ENCODE peak calls at places on chromosome 6, in seven cellular contexts. X, Q, V, B, G, S and W are unnamed samples. For H3K36me3, the result is how much of the 10 kb centered on the place peaks cover.

GRCh38 chr6:105753184-105754097 is 332.7 kb upstream of the PRDM1 start:
- DNase-seq in G (no peak), S (peak), B (peak), Q (no peak), V (peak), X (no peak), W (no peak)

GRCh38 chr6:115783402-115784061 is 277.2 kb downstream of the FRK start:
- DNase-seq in V (peak), Q (no peak), S (no peak), G (no peak), B (no peak), X (no peak), W (no peak)

GRCh38 chr6:8070718-8071117 is 6.5 kb upstream of the BLOC1S5 start:
- DNase-seq in G (no peak), X (no peak), B (no peak), V (no peak), Q (no peak), S (no peak), W (no peak)

GRCh38 chr6:44534291-44534690 is 146.8 kb downstream of the CDC5L start:
- DNase-seq in X (no peak), Q (no peak), V (no peak), B (no peak), G (no peak), S (no peak), W (no peak)

GRCh38 chr6:46719099-46719498 is 16.1 kb downstream of the PLA2G7 start:
- DNase-seq in G (no peak), X (no peak), Q (no peak), V (peak), B (peak), S (no peak), W (peak)

GRCh38 chr6:125867483-125867935 is 76.7 kb downstream of the NCOA7 start:
- DNase-seq in Q (no peak), B (peak), G (no peak), X (no peak), S (peak), V (peak), W (peak)

GRCh38 chr6:134589512-134589911 is 271.6 kb upstream of the SGK1 start:
- DNase-seq in X (no peak), S (no peak), G (no peak), B (peak), V (peak), Q (no peak), W (peak)

GRCh38 chr6:145539831-145540230 is 195.5 kb downstream of the EPM2A start:
- DNase-seq in B (peak), G (no peak), Q (no peak), X (no peak), V (peak), S (no peak), W (no peak)

DNA sequence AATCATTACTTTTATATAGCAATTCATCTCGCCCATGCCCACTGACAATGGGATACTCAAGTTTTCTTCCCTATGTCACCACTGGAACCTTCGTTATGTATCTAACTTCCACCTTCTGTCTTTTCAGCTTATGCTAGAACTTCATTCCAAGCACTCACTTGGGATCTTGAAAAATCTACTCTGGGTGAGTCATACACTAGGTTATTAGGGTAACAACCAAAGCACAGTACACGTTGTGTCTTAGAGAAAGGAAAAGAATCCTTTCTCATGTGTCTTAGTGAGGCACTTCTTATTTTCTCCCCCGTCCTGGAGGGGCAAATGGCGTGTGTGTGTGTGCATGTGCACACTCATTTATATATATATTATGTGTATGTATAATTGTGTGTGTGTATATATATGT is 18.3 kb upstream of the FAM162B start:
- DNase-seq in G (no peak), X (no peak), V (peak), Q (no peak), S (no peak), B (peak), W (no peak)
- H3K4me3 ChIP-seq in G (no peak), X (no peak), V (no peak), Q (no peak), S (no peak), B (no peak), W (no peak)

DNA sequence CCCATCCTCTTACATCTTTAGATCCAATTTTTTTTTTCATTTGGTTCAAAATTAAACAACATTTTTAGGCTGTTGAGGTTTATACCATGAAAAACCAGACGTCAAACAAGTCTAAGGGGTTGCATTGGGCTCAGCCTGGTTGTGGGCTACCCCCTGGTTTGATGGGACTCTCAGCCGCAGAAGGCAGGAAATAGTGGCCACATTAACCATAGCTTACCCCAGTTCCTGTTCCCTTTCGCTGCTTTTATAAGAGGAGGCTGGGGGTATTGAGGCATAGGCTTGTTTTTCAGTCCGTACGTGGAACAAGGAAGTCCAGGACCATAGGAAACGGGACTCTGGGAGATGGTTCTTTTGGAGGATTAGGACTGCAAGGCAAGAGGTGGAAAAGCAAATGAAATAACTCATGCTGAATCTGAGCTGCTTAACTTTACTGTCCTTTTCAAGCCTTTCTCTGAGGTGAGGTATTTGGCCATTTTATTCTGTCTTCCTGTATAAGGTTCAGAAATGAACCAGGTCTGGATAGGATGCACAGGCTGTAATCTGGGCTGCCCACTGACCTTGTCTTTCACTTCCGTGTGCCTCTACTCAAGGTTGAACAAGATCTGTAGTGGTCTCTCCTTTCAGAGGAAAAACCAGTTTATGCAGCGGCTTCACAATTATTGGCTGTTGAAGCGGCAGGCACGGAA is 7.7 kb downstream of the BRPF3 start:
- DNase-seq in X (no peak), S (no peak), B (no peak), G (no peak), Q (no peak), V (no peak), W (no peak)
- H3K36me3 ChIP-seq in X (half or more), S (under half), B (half or more), G (under half), Q (under half), V (under half), W (under half)

GRCh38 chr6:159380104-159380503 is 210.9 kb downstream of the FNDC1 start:
- DNase-seq in B (no peak), V (no peak), G (no peak), S (no peak), Q (no peak), X (no peak), W (no peak)
- TF ChIP-seq CTCF in B (no peak), V (no peak), G (no peak), S (no peak), Q (no peak), X (no peak), W (no peak)

DNA sequence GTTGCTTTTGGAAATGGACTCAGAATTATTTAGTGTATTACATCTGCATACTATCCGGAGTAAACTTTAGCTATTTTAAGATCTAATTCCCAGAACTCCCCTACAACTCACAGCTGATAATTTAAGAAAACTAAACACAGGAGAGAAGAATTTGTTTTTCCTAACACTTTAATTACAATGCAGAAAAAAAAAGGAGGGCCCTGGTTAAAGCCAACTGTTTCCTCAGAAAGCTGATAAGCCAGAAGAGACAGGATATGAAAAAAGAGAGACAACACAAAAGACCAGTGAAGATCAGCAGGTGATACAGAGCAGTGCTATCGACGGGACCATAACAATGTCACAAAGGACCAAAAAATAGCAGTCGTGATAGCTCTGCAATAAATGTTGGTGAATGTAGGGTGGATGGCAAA is 5.8 kb downstream of the IFNGR1 start:
- DNase-seq in X (no peak), Q (no peak), B (no peak), V (no peak), G (no peak), S (no peak), W (no peak)
- H3K4me3 ChIP-seq in X (peak), Q (no peak), B (no peak), V (peak), G (no peak), S (no peak), W (no peak)

DNA sequence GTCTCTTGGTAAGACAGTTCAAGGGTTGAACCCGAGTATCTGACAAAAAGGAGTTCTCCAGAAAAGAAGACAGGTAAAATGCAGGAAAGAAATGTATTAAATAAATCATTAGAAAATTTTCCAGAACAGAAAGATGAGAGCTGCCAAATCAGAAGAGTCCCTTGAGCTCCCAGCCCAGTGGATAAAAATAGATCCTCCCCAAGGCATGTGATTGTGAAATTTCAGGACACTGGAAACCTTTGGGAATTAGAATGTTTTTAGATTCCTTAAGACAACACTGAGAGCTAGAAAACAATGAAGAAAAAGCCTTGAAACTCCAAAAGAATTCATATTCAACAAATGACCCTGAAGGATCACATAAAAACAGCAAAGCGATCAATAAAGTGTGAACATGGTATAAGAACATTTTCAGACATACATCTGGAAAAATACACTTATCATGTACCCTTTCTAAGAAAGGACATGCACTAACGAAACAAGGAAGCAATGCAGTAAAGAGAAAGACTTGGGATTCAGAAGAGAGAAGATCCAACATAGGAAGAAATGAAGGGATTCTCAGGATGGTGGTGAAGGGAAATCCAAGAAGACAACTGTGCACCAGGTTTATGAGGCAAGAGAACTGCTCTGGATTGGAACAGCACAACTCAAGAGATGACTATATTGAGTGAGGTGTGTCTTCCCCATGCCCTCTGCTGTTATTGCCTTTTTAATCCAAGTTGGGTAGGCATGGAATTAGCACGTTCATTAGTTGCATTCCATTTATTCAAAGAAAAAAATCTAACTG is 390.4 kb downstream of the SYNE1 start:
- DNase-seq in B (peak), V (peak), Q (no peak), G (no peak), X (peak), S (no peak), W (no peak)
- H3K36me3 ChIP-seq in B (under half), V (under half), Q (under half), G (under half), X (half or more), S (under half), W (under half)

DNA sequence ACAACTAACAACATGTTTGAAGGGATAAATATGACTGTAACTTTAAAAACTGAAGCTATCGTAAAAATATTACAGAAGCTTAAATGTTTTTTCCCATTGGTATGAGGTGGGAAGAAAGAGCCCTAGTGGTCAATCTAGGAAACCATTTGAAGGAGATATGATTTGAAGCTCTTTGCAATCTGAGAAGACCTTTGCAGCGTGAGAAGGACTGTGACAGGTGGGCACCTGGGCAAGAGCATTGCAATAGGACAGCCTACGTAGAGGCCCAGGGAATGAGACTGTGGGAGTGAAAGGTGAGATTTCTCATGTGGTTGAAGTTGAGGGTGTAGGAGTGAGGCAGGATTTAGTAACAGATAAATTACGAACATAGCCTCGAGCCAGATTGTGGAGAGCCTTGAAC is 108.0 kb upstream of the PDE7B start:
- DNase-seq in Q (no peak), V (no peak), S (no peak), X (no peak), G (no peak), B (no peak), W (no peak)
- TF ChIP-seq CTCF in Q (no peak), V (no peak), S (peak), X (no peak), G (no peak), B (no peak), W (no peak)

GRCh38 chr6:17986656-17987575 is 519 bp downstream of the KIF13A start:
- DNase-seq in S (peak), V (peak), Q (peak), X (peak), B (peak), G (peak), W (no peak)

GRCh38 chr6:17984822-17985660 is 2.4 kb downstream of the KIF13A start:
- DNase-seq in S (no peak), G (no peak), X (no peak), Q (no peak), B (peak), V (peak), W (no peak)

GRCh38 chr6:17985934-17986655 is 1.3 kb downstream of the KIF13A start:
- DNase-seq in S (no peak), B (no peak), X (no peak), V (no peak), G (no peak), Q (no peak), W (no peak)

GRCh38 chr6:17984399-17984798 is 3.0 kb downstream of the KIF13A start:
- DNase-seq in G (no peak), V (peak), B (no peak), X (no peak), S (no peak), Q (no peak), W (no peak)

GRCh38 chr6:17983712-17984111 is 3.7 kb downstream of the KIF13A start:
- DNase-seq in X (no peak), Q (no peak), V (no peak), G (no peak), S (no peak), B (no peak), W (no peak)
- H3K4me3 ChIP-seq in X (no peak), Q (no peak), V (no peak), G (no peak), S (no peak), B (no peak), W (no peak)

DNA sequence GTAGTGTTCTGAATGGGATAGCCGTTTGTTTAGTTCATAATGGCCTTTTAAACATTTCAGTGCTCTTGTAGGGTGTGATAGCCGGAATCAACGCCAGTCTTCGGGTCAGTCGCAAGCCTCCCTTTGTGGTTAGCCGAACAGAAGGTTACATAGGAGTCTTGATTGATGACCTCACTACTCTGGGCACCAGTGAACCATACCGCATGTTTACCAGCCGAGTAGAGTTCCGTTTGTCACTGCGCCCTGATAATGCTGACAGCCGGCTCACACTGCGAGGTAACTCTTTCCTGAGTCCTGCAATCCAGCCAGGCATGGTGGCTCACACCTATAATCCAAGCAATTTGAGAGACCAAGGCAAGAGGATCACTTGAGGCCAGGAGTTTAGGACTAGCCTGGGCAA is 20.4 kb downstream of the MTO1 start:
- DNase-seq in X (no peak), S (no peak), Q (no peak), G (no peak), B (no peak), V (no peak), W (no peak)
- H3K36me3 ChIP-seq in X (half or more), S (under half), Q (under half), G (half or more), B (under half), V (under half), W (under half)

GRCh38 chr6:166772518-166772917 is 145.5 kb upstream of the RPS6KA2 start:
- DNase-seq in Q (no peak), V (no peak), X (no peak), G (no peak), B (no peak), S (no peak), W (no peak)
- TF ChIP-seq CTCF in Q (no peak), V (no peak), X (no peak), G (no peak), B (no peak), S (peak), W (peak)

DNA sequence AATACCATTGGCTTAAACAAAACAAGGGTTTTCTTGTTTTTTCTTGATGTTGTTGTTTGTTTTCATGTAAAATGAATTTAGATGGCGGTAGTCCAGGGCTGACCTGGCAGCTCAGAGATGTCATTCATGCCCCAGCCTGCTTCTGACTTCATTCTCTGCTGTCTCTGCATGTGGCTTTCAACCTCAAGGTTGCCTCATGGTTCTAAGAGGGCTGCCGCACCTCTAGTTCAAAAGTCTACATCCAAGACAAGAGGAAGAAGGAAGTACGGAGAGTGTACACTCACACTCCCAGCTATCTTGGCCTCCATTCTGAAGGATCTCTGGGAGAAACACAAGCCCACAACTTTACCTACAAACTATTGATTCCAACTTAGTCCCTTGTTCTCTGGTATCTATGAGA is 1.2 kb upstream of the BTN3A3 start:
- DNase-seq in X (no peak), V (no peak), S (no peak), Q (no peak), G (no peak), B (no peak), W (no peak)
- H3K4me3 ChIP-seq in X (no peak), V (no peak), S (no peak), Q (no peak), G (no peak), B (no peak), W (no peak)